ENCODE peak calls at places on chromosomes 3 and 15, in six cellular contexts. Q is neural progenitor cell, C is HepG2, F is neuronal stem cell, J is MM.1S, P is H1. T is an unnamed sample.

GRCh38 chr3:107106316-107106715 is 270.9 kb upstream of the CCDC54 start:
- DNase-seq in Q (no peak), J (no peak), P (no peak), C (no peak), F (no peak), T (no peak)

GRCh38 chr3:145854486-145854885 is 306.5 kb downstream of the PLOD2 start:
- DNase-seq in P (no peak), J (no peak), F (no peak), Q (no peak), C (no peak), T (no peak)

GRCh38 chr3:94024385-94024784 is 4.0 kb downstream of the STX19 start:
- DNase-seq in F (no peak), J (no peak), C (no peak), P (no peak), Q (no peak), T (no peak)

GRCh38 chr3:111747490-111747889 is 111.6 kb upstream of the PHLDB2 start:
- DNase-seq in C (no peak), F (no peak), Q (no peak), P (no peak), J (no peak), T (no peak)

GRCh38 chr3:50189274-50189673 is 2.1 kb upstream of the GNAT1 start:
- DNase-seq in J (peak; percentile 32), F (peak; percentile 66), C (peak; percentile 78), Q (peak; percentile 89), P (no peak), T (peak; percentile 91)

GRCh38 chr3:74850381-74850780 is 235.9 kb upstream of the CNTN3 start:
- DNase-seq in F (no peak), C (no peak), P (no peak), J (no peak), Q (no peak), T (no peak)

GRCh38 chr3:128550113-128550440 is 57.1 kb upstream of the GATA2 start:
- DNase-seq in J (no peak), P (no peak), C (no peak), F (no peak), Q (no peak), T (no peak)

GRCh38 chr3:134803051-134803505 is 8.0 kb downstream of the EPHB1 start:
- DNase-seq in Q (no peak), J (no peak), F (no peak), C (no peak), P (no peak), T (no peak)

GRCh38 chr3:50609071-50609742 is 2.4 kb downstream of the CISH start:
- DNase-seq in Q (no peak), J (no peak), F (no peak), P (no peak), C (no peak), T (no peak)

GRCh38 chr15:57345584-57345983 is 30.7 kb upstream of the CGNL1 start:
- DNase-seq in F (no peak), C (peak; percentile 54), P (no peak), J (no peak), Q (peak; percentile 55), T (peak; percentile 54)

GRCh38 chr3:42314411-42314810 is 48.4 kb upstream of the CCK start:
- DNase-seq in P (no peak), F (no peak), Q (peak; percentile 11), J (no peak), C (no peak), T (no peak)

GRCh38 chr3:136305879-136306278 is 55.7 kb downstream of the PCCB start:
- DNase-seq in P (no peak), C (no peak), J (peak; percentile 57), Q (no peak), F (no peak), T (no peak)

GRCh38 chr15:91114301-91114700 is 14.2 kb downstream of the SV2B start:
- DNase-seq in F (no peak), P (no peak), C (no peak), Q (peak; percentile 46), J (no peak), T (no peak)

GRCh38 chr3:128060473-128061381 is 8.5 kb downstream of the SEC61A1 start:
- DNase-seq in F (no peak), Q (no peak), J (no peak), P (no peak), C (no peak), T (no peak)

GRCh38 chr15:81023483-81024264 is 23.0 kb downstream of the TLNRD1 start:
- DNase-seq in F (no peak), P (no peak), Q (no peak), J (peak; percentile 82), C (no peak), T (no peak)

GRCh38 chr15:29270169-29270955 is 740 bp upstream of the NSMCE3 start:
- DNase-seq in F (no peak), C (no peak), P (no peak), Q (no peak), J (peak; percentile 62), T (no peak)
- H2AFZ ChIP-seq in F (peak overlapping the region; percentile 97), C (peak overlapping the region; percentile 99), P (peak overlapping the region; percentile 81), Q (peak overlapping the region; percentile 96), J (peak overlapping the region; percentile 16), T (peak overlapping the region; percentile 81)

GRCh38 chr15:59294574-59294960 is 78.1 kb downstream of the MYO1E start:
- DNase-seq in Q (no peak), P (no peak), C (no peak), F (no peak), J (no peak), T (no peak)
- H2AFZ ChIP-seq in Q (no peak overlapping the region), P (no peak overlapping the region), C (no peak overlapping the region), F (no peak overlapping the region), J (no peak overlapping the region), T (no peak overlapping the region)

GRCh38 chr3:56799251-56799882 is 2.4 kb downstream of the ARHGEF3 start:
- DNase-seq in F (peak; percentile 15), Q (peak; percentile 50), J (peak; percentile 82), C (peak; percentile 73), P (no peak), T (peak; percentile 78)
- H2AFZ ChIP-seq in F (no peak overlapping the region), Q (no peak overlapping the region), J (peak overlapping the region; percentile 33), C (peak overlapping the region; percentile 98), P (no peak overlapping the region), T (no peak overlapping the region)

DNA sequence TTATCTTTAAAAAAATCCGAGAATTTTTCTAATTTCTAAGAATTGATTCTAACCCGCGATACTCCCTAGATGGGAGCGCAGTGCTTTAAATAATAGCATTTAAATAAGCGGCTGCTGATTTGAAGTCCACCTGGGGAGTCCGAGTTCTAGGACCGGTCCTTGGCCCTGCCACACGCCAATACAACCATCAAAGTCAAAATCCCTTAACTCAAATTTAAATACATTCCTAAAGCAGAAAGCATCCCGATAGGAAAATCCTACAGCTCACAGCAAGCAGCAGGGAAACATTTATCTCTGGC is 508 bp upstream of the ECT2 start:
- DNase-seq in Q (no peak), C (no peak), F (no peak), P (no peak), J (no peak), T (no peak)
- H2AFZ ChIP-seq in Q (peak overlapping the region; percentile 89), C (no peak overlapping the region), F (peak overlapping the region; percentile 99), P (no peak overlapping the region), J (peak overlapping the region; percentile 75), T (peak overlapping the region; percentile 9)